ENCODE peak calls at places on chromosomes 3 and 15, in four cellular contexts. E is head of caudate nucleus; T is left colon; H is naive thymus-derived CD8-positive, alpha-beta T cell. K is an unnamed sample.

GRCh38 chr15:20357139-20358065 is 184.2 kb downstream of the GOLGA6L6 start:
- DNase-seq in E (no peak), T (peak), H (no peak), K (no peak)

GRCh38 chr15:49876401-49877038 is 242.5 kb downstream of the ATP8B4 start:
- DNase-seq in E (no peak), T (no peak), H (no peak), K (no peak)

GRCh38 chr3:195151866-195152526 is 119.0 kb downstream of the XXYLT1 start:
- DNase-seq in E (no peak), T (no peak), H (no peak), K (no peak)

GRCh38 chr3:182135056-182135455 is 423.3 kb downstream of the SOX2 start:
- DNase-seq in E (no peak), T (no peak), H (no peak), K (no peak)

GRCh38 chr3:124034016-124034808 is 42.3 kb upstream of the ROPN1 start:
- DNase-seq in E (no peak), T (no peak), H (no peak), K (no peak)

GRCh38 chr3:189096092-189096491 is 75.7 kb upstream of the TPRG1 start:
- DNase-seq in E (no peak), T (no peak), H (no peak), K (no peak)

GRCh38 chr3:11566478-11566877 is 77.2 kb downstream of the VGLL4 start:
- DNase-seq in E (no peak), T (no peak), H (no peak), K (no peak)

GRCh38 chr3:50245831-50246516 is 10.0 kb downstream of the GNAI2 start:
- DNase-seq in E (peak), T (peak), H (peak), K (peak)

GRCh38 chr15:38782156-38782555 is 217.5 kb upstream of the RASGRP1 start:
- DNase-seq in E (no peak), T (no peak), H (no peak), K (no peak)

GRCh38 chr3:149468504-149469212 is 5.8 kb upstream of the TM4SF4 start:
- DNase-seq in E (no peak), T (no peak), H (no peak), K (no peak)

GRCh38 chr3:179958759-179959158 is 78.0 kb downstream of the PEX5L start:
- DNase-seq in E (no peak), T (no peak), H (no peak), K (no peak)

GRCh38 chr3:65433480-65433879 is 605.2 kb downstream of the MAGI1 start:
- DNase-seq in E (no peak), T (no peak), H (no peak), K (no peak)

GRCh38 chr15:38205502-38206235 is 47.0 kb upstream of the SPRED1 start:
- DNase-seq in E (no peak), T (no peak), H (no peak), K (no peak)

GRCh38 chr3:127170794-127171193 is 22.1 kb upstream of the PRR23E start:
- DNase-seq in E (no peak), T (no peak), H (no peak), K (no peak)

GRCh38 chr3:15081960-15082664 is 16.8 kb downstream of the RBSN start:
- DNase-seq in E (no peak), T (no peak), H (no peak), K (no peak)

GRCh38 chr3:171695476-171695875 is 114.8 kb downstream of the PLD1 start:
- DNase-seq in E (no peak), T (no peak), H (no peak), K (no peak)

GRCh38 chr3:125481786-125482185 is 38.2 kb downstream of the SNX4 start:
- DNase-seq in E (no peak), T (no peak), H (no peak), K (no peak)

GRCh38 chr15:63181658-63182057 is 7.7 kb upstream of the RAB8B start:
- DNase-seq in E (no peak), T (no peak), H (no peak), K (no peak)

GRCh38 chr3:9976736-9977709 is 9.6 kb downstream of the EMC3 start:
- DNase-seq in E (peak), T (peak), H (no peak), K (no peak)

GRCh38 chr3:122383915-122384697 is at the start of gene FAM162A:
- DNase-seq in E (peak), T (peak), H (peak), K (peak)

GRCh38 chr3:24435581-24435980 is 59.1 kb downstream of the THRB start:
- DNase-seq in E (no peak), T (no peak), H (no peak), K (no peak)

GRCh38 chr15:60729850-60730458 is 251.0 kb upstream of the ICE2 start:
- DNase-seq in E (no peak), T (no peak), H (no peak), K (no peak)

GRCh38 chr3:120399372-120399771 is 50.2 kb upstream of the LRRC58 start:
- DNase-seq in E (no peak), T (no peak), H (no peak), K (no peak)

GRCh38 chr3:197564097-197564843 is 8.5 kb upstream of the BDH1 start:
- DNase-seq in E (no peak), T (no peak), H (no peak), K (no peak)

GRCh38 chr3:98812851-98813374 is 49.8 kb downstream of the ST3GAL6 start:
- DNase-seq in E (no peak), T (no peak), H (no peak), K (no peak)

K was measured in substantia nigra.